ENCODE peak calls at places on chromosomes 2 and 18, in ten cellular contexts. W is AG09309; G is HepG2; L is mesothelial cell of epicardium; U is naive thymus-derived CD8-positive, alpha-beta T cell; E is CD8-positive, alpha-beta T cell; T is stimulated activated naive CD4-positive, alpha-beta T cell; Q is kidney tubule cell; P is NB4; H is HT1080. Z is an unnamed sample.

GRCh38 chr2:18214936-18215335 is 336.5 kb downstream of the KCNS3 start:
- DNase-seq in P (no peak), H (peak), Q (no peak), W (no peak), U (no peak), T (no peak), L (no peak), G (no peak), E (no peak), Z (no peak)

GRCh38 chr2:205914736-205915510 is 171.1 kb downstream of the INO80D start:
- DNase-seq in H (no peak), P (no peak), W (no peak), U (no peak), Q (peak), E (no peak), G (no peak), T (no peak), L (no peak), Z (no peak)

GRCh38 chr18:62616331-62616805 is 93.5 kb downstream of the ZCCHC2 start:
- DNase-seq in T (no peak), W (peak), E (no peak), G (peak), P (no peak), H (no peak), U (no peak), L (no peak), Q (no peak), Z (no peak)

GRCh38 chr18:58208207-58208944 is 164.3 kb downstream of the NEDD4L start:
- DNase-seq in T (no peak), E (no peak), U (no peak), P (no peak), W (no peak), H (no peak), G (no peak), L (no peak), Q (peak), Z (no peak)

GRCh38 chr18:3663870-3664512 is 214.0 kb downstream of the TGIF1 start:
- DNase-seq in T (no peak), G (peak), E (no peak), U (no peak), P (no peak), L (no peak), Q (no peak), H (no peak), W (no peak), Z (no peak)

GRCh38 chr18:34219651-34220050 is 5.1 kb downstream of the NOL4 start:
- DNase-seq in H (no peak), Q (no peak), T (no peak), L (no peak), W (no peak), P (no peak), E (no peak), G (no peak), U (no peak), Z (peak)

GRCh38 chr2:110688594-110689091 is 10.8 kb upstream of the BUB1 start:
- DNase-seq in L (no peak), T (no peak), Q (peak), H (no peak), G (no peak), U (no peak), P (no peak), W (no peak), E (no peak), Z (no peak)

GRCh38 chr2:159131882-159132281 is 154.6 kb downstream of the WDSUB1 start:
- DNase-seq in G (no peak), L (no peak), T (no peak), Q (peak), P (no peak), W (peak), U (no peak), H (peak), E (no peak), Z (no peak)

GRCh38 chr2:215277942-215278341 is 33.9 kb upstream of the ATIC start:
- DNase-seq in P (no peak), H (peak), U (no peak), L (no peak), T (no peak), W (no peak), G (no peak), Q (no peak), E (no peak), Z (no peak)

GRCh38 chr2:239814917-239815637 is 210.1 kb downstream of the NDUFA10 start:
- DNase-seq in T (no peak), W (no peak), L (peak), Q (no peak), P (no peak), U (no peak), H (no peak), E (no peak), G (no peak), Z (no peak)

GRCh38 chr18:44912740-44913478 is 232.2 kb downstream of the SETBP1 start:
- DNase-seq in P (no peak), G (no peak), Q (no peak), E (no peak), L (no peak), W (no peak), U (no peak), H (no peak), T (no peak), Z (no peak)

GRCh38 chr2:151481744-151482143 is 72.0 kb downstream of the RIF1 start:
- DNase-seq in H (no peak), U (no peak), T (no peak), P (no peak), G (no peak), E (no peak), W (no peak), L (no peak), Q (no peak), Z (no peak)

GRCh38 chr18:74509856-74510769 is 13.9 kb downstream of the CNDP2 start:
- DNase-seq in H (no peak), T (no peak), P (no peak), L (no peak), E (no peak), Q (no peak), G (no peak), U (no peak), W (no peak), Z (no peak)

GRCh38 chr18:25503567-25504081 is 151.7 kb upstream of the ZNF521 start:
- DNase-seq in W (peak), T (no peak), E (no peak), Q (peak), P (peak), H (peak), L (no peak), U (no peak), G (peak), Z (no peak)

GRCh38 chr2:13492262-13492661 is 775.5 kb downstream of the TRIB2 start:
- DNase-seq in Q (no peak), H (no peak), T (no peak), U (no peak), W (no peak), G (no peak), E (no peak), P (no peak), L (no peak), Z (no peak)

GRCh38 chr2:137002911-137003310 is 237.6 kb downstream of the THSD7B start:
- DNase-seq in P (no peak), H (no peak), W (no peak), L (no peak), T (no peak), E (no peak), Q (peak), G (no peak), U (no peak), Z (no peak)

GRCh38 chr2:205868773-205869333 is 186.6 kb downstream of the NRP2 start:
- DNase-seq in T (no peak), U (no peak), L (no peak), H (peak), E (no peak), G (no peak), W (no peak), Q (peak), P (peak), Z (no peak)

GRCh38 chr2:84830095-84830494 is 50.8 kb downstream of the TRABD2A start:
- DNase-seq in E (no peak), P (peak), Q (peak), L (no peak), W (no peak), T (no peak), U (no peak), H (peak), G (no peak), Z (no peak)

GRCh38 chr2:172674034-172674967 is 61.3 kb upstream of the RAPGEF4 start:
- DNase-seq in E (peak), P (no peak), T (peak), U (peak), G (no peak), Q (peak), W (no peak), H (no peak), L (no peak), Z (no peak)

GRCh38 chr2:42765686-42766085 is 1.8 kb upstream of the OXER1 start:
- DNase-seq in U (no peak), Q (no peak), H (no peak), E (no peak), G (no peak), W (no peak), L (no peak), T (no peak), P (no peak), Z (no peak)

GRCh38 chr2:143229411-143229810 is 100.2 kb downstream of the ARHGAP15 start:
- DNase-seq in H (no peak), U (no peak), Q (no peak), G (no peak), T (no peak), P (no peak), L (no peak), W (no peak), E (no peak), Z (no peak)

GRCh38 chr2:108583903-108584520 is 49.7 kb downstream of the LIMS1 start:
- DNase-seq in Q (peak), G (peak), T (peak), P (peak), U (peak), W (peak), L (no peak), E (peak), H (peak), Z (peak)

GRCh38 chr2:25228848-25229674 is 60.7 kb upstream of the POMC start:
- DNase-seq in P (peak), Q (peak), G (peak), L (no peak), U (peak), E (peak), T (peak), H (peak), W (peak), Z (peak)

Z was measured in D341Med.